ENCODE peak calls at places on chromosomes 5 and 9, in ten cellular contexts. D is neural progenitor cell, B is osteoblast, G is vagina, E is astrocyte of the spinal cord, R is GM12878, M is lower lobe of right lung, Y is choroid plexus epithelial cell, T is GM06990, I is BE2C. Z is an unnamed sample.

GRCh38 chr5:40672440-40672839 is 7.3 kb upstream of the PTGER4 start:
- DNase-seq in E (no peak), G (no peak), I (no peak), M (no peak), R (no peak), B (no peak), Y (no peak), T (no peak), D (no peak), Z (no peak)

GRCh38 chr9:14907360-14907685 is 2.9 kb downstream of the FREM1 start:
- DNase-seq in M (no peak), B (no peak), Y (no peak), R (no peak), I (no peak), G (no peak), T (no peak), E (no peak), D (peak), Z (no peak)

GRCh38 chr9:4596165-4596922 is 65.8 kb upstream of the PLPP6 start:
- DNase-seq in Y (peak), E (peak), R (peak), B (no peak), G (no peak), M (no peak), T (peak), D (peak), I (no peak), Z (peak)

GRCh38 chr5:4245511-4245910 is 649.9 kb downstream of the IRX1 start:
- DNase-seq in T (no peak), B (no peak), D (no peak), E (no peak), I (no peak), G (no peak), Y (no peak), M (no peak), R (no peak), Z (no peak)

GRCh38 chr5:142906863-142907671 is 136.9 kb downstream of the ARHGAP26 start:
- DNase-seq in G (no peak), M (no peak), Y (peak), R (no peak), E (peak), I (peak), B (no peak), D (no peak), T (no peak), Z (no peak)

GRCh38 chr9:94867281-94867841 is 140.9 kb downstream of the AOPEP start:
- DNase-seq in B (peak), R (no peak), T (no peak), G (no peak), Y (peak), E (peak), I (peak), M (peak), D (peak), Z (no peak)

GRCh38 chr9:95447660-95448420 is 68.9 kb downstream of the PTCH1 start:
- DNase-seq in E (peak), G (no peak), T (no peak), R (no peak), M (no peak), I (no peak), Y (no peak), B (no peak), D (peak), Z (no peak)

GRCh38 chr5:130992095-130992494 is 173.0 kb downstream of the HINT1 start:
- DNase-seq in Y (peak), R (no peak), T (no peak), E (peak), G (no peak), M (no peak), D (no peak), B (peak), I (no peak), Z (no peak)

GRCh38 chr5:125576823-125577222 is 830.4 kb upstream of the ZNF608 start:
- DNase-seq in B (no peak), G (no peak), T (no peak), R (no peak), Y (no peak), D (no peak), E (no peak), I (no peak), M (no peak), Z (no peak)

GRCh38 chr5:125578551-125578950 is 832.1 kb upstream of the ZNF608 start:
- DNase-seq in Y (no peak), R (no peak), D (no peak), E (no peak), I (no peak), G (no peak), B (no peak), M (no peak), T (no peak), Z (no peak)

GRCh38 chr5:125575561-125576504 is 829.4 kb upstream of the ZNF608 start:
- DNase-seq in B (no peak), D (peak), M (no peak), R (no peak), T (no peak), Y (no peak), I (peak), G (no peak), E (peak), Z (no peak)
- TF ChIP-seq CTCF in B (no peak), D (no peak), M (no peak), R (no peak), T (no peak), Y (peak), I (peak), G (no peak), E (peak), Z (no peak)

GRCh38 chr5:150301901-150302300 is 804 bp downstream of the ARSI start:
- DNase-seq in G (no peak), E (no peak), M (no peak), R (no peak), D (peak), Y (no peak), B (no peak), T (no peak), I (no peak), Z (no peak)
- H3K4me3 ChIP-seq in G (peak), E (peak), M (peak), R (no peak), D (peak), Y (peak), B (peak), T (no peak), I (no peak), Z (no peak)

GRCh38 chr5:113294341-113295110 is 140.3 kb downstream of the TSSK1B start:
- DNase-seq in I (peak), E (peak), G (peak), D (peak), T (peak), B (peak), M (peak), R (no peak), Y (peak), Z (peak)
- TF ChIP-seq CTCF in I (peak), E (peak), G (peak), D (peak), T (no peak), B (no peak), M (peak), R (no peak), Y (peak), Z (no peak)

GRCh38 chr5:154472871-154473580 is 5.0 kb downstream of the HAND1 start:
- DNase-seq in G (no peak), I (no peak), M (no peak), E (no peak), R (no peak), T (no peak), D (peak), B (peak), Y (no peak), Z (no peak)
- H3K4me3 ChIP-seq in G (no peak), I (peak), M (no peak), E (no peak), R (no peak), T (no peak), D (no peak), B (no peak), Y (no peak), Z (no peak)

GRCh38 chr9:82188817-82189216 is 200.2 kb downstream of the SPATA31D1 start:
- DNase-seq in B (no peak), D (no peak), E (no peak), T (no peak), R (no peak), G (no peak), Y (no peak), M (no peak), I (no peak), Z (no peak)
- TF ChIP-seq CTCF in B (no peak), D (no peak), E (no peak), T (no peak), R (no peak), G (no peak), Y (no peak), M (no peak), I (peak), Z (no peak)

GRCh38 chr5:116572375-116573278 is 2.0 kb downstream of the SEMA6A start:
- DNase-seq in I (peak), M (peak), G (no peak), T (peak), E (peak), B (peak), R (no peak), D (peak), Y (peak), Z (no peak)

GRCh38 chr5:116574682-116575634 is at the start of gene SEMA6A:
- DNase-seq in G (peak), E (peak), Y (peak), I (peak), R (peak), D (peak), B (peak), M (peak), T (peak), Z (peak)

GRCh38 chr5:116573279-116573616 is 1.4 kb downstream of the SEMA6A start:
- DNase-seq in Y (peak), E (no peak), B (peak), G (no peak), D (peak), T (peak), I (peak), M (peak), R (no peak), Z (no peak)

GRCh38 chr5:116575635-116576042 is 1.0 kb upstream of the SEMA6A start:
- DNase-seq in R (no peak), D (peak), Y (peak), E (no peak), I (peak), M (no peak), T (peak), G (no peak), B (peak), Z (no peak)

GRCh38 chr5:116573617-116574431 is 799 bp downstream of the SEMA6A start:
- DNase-seq in B (peak), D (peak), M (peak), Y (peak), T (peak), G (no peak), I (peak), E (peak), R (no peak), Z (no peak)
- H3K4me3 ChIP-seq in B (peak), D (peak), M (peak), Y (peak), T (peak), G (peak), I (peak), E (peak), R (peak), Z (peak)

GRCh38 chr5:140372971-140373487 is 13.0 kb downstream of the SLC4A9 start:
- DNase-seq in R (no peak), D (peak), I (peak), B (peak), Y (peak), M (peak), G (no peak), T (no peak), E (peak), Z (no peak)
- TF ChIP-seq CTCF in R (peak), D (peak), I (peak), B (peak), Y (peak), M (peak), G (peak), T (peak), E (peak), Z (peak)

Z was measured in GM12864.